ENCODE peak calls at places on chromosomes 6 and 20, in six cellular contexts. E is HepG2, I is K562, U is GM12891, P is GM12878, G is H1. Y is an unnamed sample.

GRCh38 chr6:138517635-138518034 is 18.3 kb upstream of the NHSL1 start:
- DNase-seq in E (peak), I (peak), U (peak), P (no peak), G (peak), Y (peak)

GRCh38 chr6:132365319-132365907 is 35.9 kb downstream of the MOXD1 start:
- DNase-seq in E (no peak), I (no peak), U (no peak), P (peak), G (no peak), Y (peak)

GRCh38 chr20:4603724-4604123 is 118.0 kb upstream of the PRND start:
- DNase-seq in E (no peak), I (no peak), U (no peak), P (no peak), G (no peak), Y (no peak)

GRCh38 chr20:50218987-50219435 is 28.4 kb downstream of the CEBPB start:
- DNase-seq in E (peak), I (peak), U (no peak), P (no peak), G (no peak), Y (no peak)

GRCh38 chr6:122715725-122716124 is 63.8 kb upstream of the FABP7 start:
- DNase-seq in E (no peak), I (no peak), U (no peak), P (no peak), G (no peak), Y (no peak)

GRCh38 chr6:159151266-159151855 is 17.8 kb upstream of the FNDC1 start:
- DNase-seq in E (peak), I (peak), U (no peak), P (no peak), G (no peak), Y (no peak)

GRCh38 chr6:15962449-15962764 is 166.5 kb upstream of the MYLIP start:
- DNase-seq in E (no peak), I (no peak), U (peak), P (no peak), G (no peak), Y (no peak)

GRCh38 chr20:21498646-21499045 is 15.2 kb downstream of the NKX2-2 start:
- DNase-seq in E (no peak), I (no peak), U (no peak), P (no peak), G (no peak), Y (no peak)

GRCh38 chr6:52654592-52654991 is 16.3 kb upstream of the TMEM14A start:
- DNase-seq in E (no peak), I (no peak), U (no peak), P (no peak), G (no peak), Y (no peak)

GRCh38 chr6:127303917-127304316 is 37.3 kb downstream of the RNF146 start:
- DNase-seq in E (no peak), I (no peak), U (no peak), P (no peak), G (no peak), Y (no peak)

GRCh38 chr6:63663147-63663877 is 27.7 kb downstream of the PHF3 start:
- DNase-seq in E (no peak), I (peak), U (no peak), P (no peak), G (no peak), Y (no peak)

GRCh38 chr6:85360794-85361642 is 88.9 kb upstream of the NT5E start:
- DNase-seq in E (peak), I (no peak), U (no peak), P (no peak), G (no peak), Y (no peak)

GRCh38 chr6:71642793-71643192 is 243.6 kb upstream of the RIMS1 start:
- DNase-seq in E (no peak), I (no peak), U (no peak), P (no peak), G (no peak), Y (no peak)

GRCh38 chr6:136719280-136720044 is 72.8 kb downstream of the MAP3K5 start:
- DNase-seq in E (no peak), I (no peak), U (no peak), P (peak), G (no peak), Y (no peak)

GRCh38 chr6:85674604-85675003 is 31.9 kb upstream of the SYNCRIP start:
- DNase-seq in E (no peak), I (no peak), U (no peak), P (no peak), G (no peak), Y (no peak)

GRCh38 chr6:74091133-74091793 is 395.3 kb downstream of the CD109 start:
- DNase-seq in E (peak), I (peak), U (no peak), P (no peak), G (no peak), Y (no peak)

GRCh38 chr20:15895126-15895525 is 678.1 kb downstream of the KIF16B start:
- DNase-seq in E (no peak), I (no peak), U (no peak), P (no peak), G (no peak), Y (no peak)

GRCh38 chr20:50412499-50412898 is 97.7 kb upstream of the PTPN1 start:
- DNase-seq in E (no peak), I (no peak), U (no peak), P (no peak), G (no peak), Y (no peak)

GRCh38 chr20:49846206-49846807 is 33.7 kb downstream of the SLC9A8 start:
- DNase-seq in E (peak), I (peak), U (peak), P (no peak), G (no peak), Y (no peak)

GRCh38 chr20:12827796-12828406 is 180.9 kb upstream of the SPTLC3 start:
- DNase-seq in E (no peak), I (no peak), U (no peak), P (no peak), G (no peak), Y (no peak)

GRCh38 chr6:106827081-106827480 is 147.4 kb downstream of the CD24 start:
- DNase-seq in E (no peak), I (no peak), U (no peak), P (no peak), G (no peak), Y (no peak)

GRCh38 chr6:112087136-112087908 is at the start of the genes FAM229B and TUBE1:
- DNase-seq in E (peak), I (peak), U (peak), P (peak), G (peak), Y (peak)
- TF ChIP-seq POLR2A in E (peak), I (peak), U (peak), P (peak), G (peak), Y (peak)

GRCh38 chr20:38001173-38001875 is 31.9 kb downstream of the TTI1 start:
- DNase-seq in E (no peak), I (no peak), U (no peak), P (no peak), G (no peak), Y (no peak)
- TF ChIP-seq TAF1 in E (no peak), I (no peak), U (no peak), P (no peak), G (no peak), Y (no peak)

GRCh38 chr6:166008441-166009369 is 158.9 kb downstream of the TBXT start:
- DNase-seq in E (no peak), I (no peak), U (no peak), P (no peak), G (peak), Y (no peak)
- TF ChIP-seq POLR2A in E (no peak), I (no peak), U (no peak), P (no peak), G (no peak), Y (no peak)

DNA sequence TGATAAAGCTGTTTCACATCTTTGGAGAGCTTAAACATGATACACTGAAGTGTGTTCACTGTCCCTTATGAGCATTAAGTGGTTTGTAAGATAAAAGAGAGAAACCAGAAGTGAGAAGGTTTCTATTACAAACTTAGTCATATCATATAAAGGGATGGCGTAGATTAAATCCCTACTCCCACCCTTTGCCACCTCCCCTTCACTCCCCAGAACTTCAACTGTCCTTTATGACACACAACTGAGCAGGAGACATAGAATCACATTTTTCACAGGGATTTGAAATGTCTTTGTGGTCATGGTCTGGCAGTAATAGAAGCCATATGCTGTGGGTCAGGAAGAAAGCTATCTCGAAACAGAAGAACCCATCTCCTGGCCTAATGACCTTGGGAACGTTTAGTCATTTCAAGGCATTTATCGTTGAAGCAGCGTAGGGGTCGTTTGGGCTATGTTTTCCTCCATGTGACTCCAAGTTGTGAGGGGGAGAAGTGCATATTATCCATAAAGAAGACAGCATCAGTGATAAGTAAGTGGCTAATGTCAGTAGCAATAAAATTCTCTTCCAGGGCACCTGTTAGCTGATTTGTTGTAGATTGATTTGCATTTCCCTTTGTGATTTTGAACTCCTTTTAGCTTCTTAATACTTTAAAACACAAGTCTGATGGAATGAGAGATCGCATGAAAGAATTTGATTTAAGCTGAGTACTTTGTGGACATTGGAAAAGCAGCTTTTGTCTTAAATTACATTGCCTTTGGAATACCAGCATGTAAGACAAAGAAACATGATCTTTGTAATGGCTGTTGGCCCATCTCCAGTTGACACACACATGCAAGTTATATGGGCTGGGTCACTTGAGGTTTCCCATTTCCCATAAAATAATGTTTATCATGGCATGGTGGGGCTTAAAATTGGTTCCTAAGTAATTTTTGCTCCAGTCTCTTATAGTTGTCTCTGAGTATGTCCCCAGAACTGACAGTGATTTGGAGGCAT is 501.5 kb upstream of the FLRT3 start:
- DNase-seq in E (no peak), I (no peak), U (no peak), P (peak), G (no peak), Y (no peak)
- TF ChIP-seq TAF1 in E (no peak), I (no peak), U (no peak), P (no peak), G (no peak), Y (no peak)

GRCh38 chr6:144857086-144857485 is 572.0 kb downstream of the UTRN start:
- DNase-seq in E (no peak), I (no peak), U (no peak), P (no peak), G (no peak), Y (no peak)

DNA sequence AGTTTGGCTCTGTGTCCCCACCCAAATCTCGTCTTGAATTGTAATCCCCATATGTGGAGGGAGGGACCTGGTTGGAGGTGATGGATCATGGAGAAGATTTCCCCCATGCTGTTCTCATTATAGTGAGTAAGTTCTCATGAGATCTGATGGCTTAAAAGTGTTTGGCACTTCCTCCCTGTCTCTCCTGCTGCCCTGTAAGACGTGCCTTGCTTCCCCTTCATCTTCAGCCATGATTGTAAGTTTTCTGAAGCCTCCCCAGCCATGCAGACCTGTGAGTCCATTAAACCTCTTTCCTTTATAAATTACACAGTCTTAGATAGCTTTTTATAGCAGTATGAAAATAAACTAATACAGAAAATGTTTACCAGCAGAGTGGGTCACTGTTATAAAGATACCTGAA is 577.6 kb downstream of the UTRN start:
- DNase-seq in E (no peak), I (no peak), U (no peak), P (no peak), G (no peak), Y (no peak)
- TF ChIP-seq POLR2A in E (no peak), I (no peak), U (no peak), P (no peak), G (no peak), Y (no peak)

DNA sequence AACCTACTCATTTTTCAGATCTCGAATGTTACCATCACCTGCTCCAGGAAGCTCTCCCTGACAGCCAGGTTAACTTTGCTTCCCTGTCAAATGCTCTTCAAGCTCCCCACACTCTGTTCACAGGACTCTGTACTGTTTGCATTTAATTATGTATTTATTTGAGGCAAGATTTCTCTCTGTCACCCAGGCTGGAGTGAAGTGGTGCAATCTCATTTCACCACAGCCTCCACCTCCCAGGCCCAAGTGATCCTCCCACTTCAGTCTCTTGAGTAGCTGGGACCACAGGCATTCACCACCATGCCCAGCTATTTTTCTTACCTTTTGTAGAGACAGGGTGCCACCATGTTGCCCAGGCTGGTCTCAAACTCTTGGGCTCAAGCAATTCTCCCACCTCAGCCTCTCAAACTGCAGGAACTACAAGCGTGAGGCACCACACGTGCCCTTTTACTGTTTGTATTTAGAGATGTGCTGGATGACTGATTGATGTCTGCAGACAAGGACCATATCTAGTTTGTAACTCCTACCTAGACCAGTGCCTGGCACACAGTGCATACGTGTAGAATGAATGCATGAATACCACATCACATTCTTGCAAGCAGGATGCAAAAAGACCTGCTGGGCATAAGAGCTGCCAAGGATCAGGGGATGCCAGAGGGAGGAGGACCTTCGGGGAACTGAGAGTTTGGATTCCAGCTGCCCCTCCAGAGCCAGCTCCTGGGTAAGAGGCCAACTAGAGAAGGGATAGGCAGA is 15.6 kb upstream of the CBFA2T2 start:
- DNase-seq in E (peak), I (no peak), U (no peak), P (no peak), G (no peak), Y (no peak)
- TF ChIP-seq TAF1 in E (no peak), I (no peak), U (no peak), P (no peak), G (no peak), Y (no peak)

GRCh38 chr6:112044856-112045255 is 9.0 kb upstream of the CCN6 start:
- DNase-seq in E (no peak), I (no peak), U (no peak), P (no peak), G (no peak), Y (no peak)
- TF ChIP-seq POLR2A in E (no peak), I (no peak), U (no peak), P (no peak), G (no peak), Y (no peak)

GRCh38 chr6:109669811-109670210 is 21.2 kb downstream of the AK9 start:
- DNase-seq in E (no peak), I (no peak), U (no peak), P (no peak), G (no peak), Y (no peak)
- TF ChIP-seq TAF1 in E (no peak), I (no peak), U (no peak), P (no peak), G (no peak), Y (no peak)

DNA sequence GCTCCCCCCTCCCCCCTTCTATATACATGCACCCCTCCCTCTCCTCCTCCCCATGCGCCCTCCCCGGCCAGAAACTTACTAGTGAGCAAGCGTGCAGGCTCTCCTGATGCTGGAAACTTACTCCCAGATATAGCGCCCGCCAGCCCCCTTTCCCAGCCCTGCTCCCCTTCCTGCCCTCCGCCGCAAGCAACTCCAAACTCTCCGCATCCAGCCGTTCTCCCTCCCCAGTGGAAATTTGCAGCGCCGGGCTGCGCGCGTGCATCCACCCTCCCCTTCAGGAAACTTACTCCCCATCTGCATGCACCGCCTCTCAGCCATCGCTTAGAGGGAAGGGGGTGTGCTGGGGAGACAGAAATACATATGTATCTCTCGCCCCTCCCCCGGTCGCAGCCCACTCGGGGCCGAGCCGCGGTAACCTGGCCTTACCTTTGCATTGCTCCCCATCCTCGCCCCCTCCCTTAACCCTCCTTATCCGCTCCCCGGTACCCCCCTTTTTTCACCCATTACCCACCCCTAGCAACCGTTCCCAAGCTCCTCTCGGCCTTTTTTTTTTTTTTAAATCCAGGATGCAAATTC is at the start of gene TRERF1:
- DNase-seq in E (no peak), I (peak), U (peak), P (no peak), G (peak), Y (peak)
- TF ChIP-seq POLR2A in E (no peak), I (no peak), U (no peak), P (no peak), G (no peak), Y (no peak)

GRCh38 chr20:23235173-23236027 is 115.2 kb upstream of the NXT1 start:
- DNase-seq in E (peak), I (peak), U (no peak), P (no peak), G (peak), Y (no peak)
- TF ChIP-seq TAF1 in E (no peak), I (no peak), U (no peak), P (no peak), G (no peak), Y (no peak)

Y was measured in GM12892.